ENCODE peak calls at places on chromosome 13, in ten cellular contexts. D is fibroblast of pulmonary artery; S is stimulated activated naive CD4-positive, alpha-beta T cell treated with Interleukin-2 at 50 U/mL for 16 hours; T is stimulated activated naive CD8-positive, alpha-beta T cell treated with anti-CD3 and anti-CD28 coated beads, Interleukin-15, Interleukin-2, amounts not matched to agents 100 U/mL and 50 U/mL, for 24 hours; B is effector CD4-positive, alpha-beta T cell; L is ELR; F is NCI-H1092; O is stimulated activated CD8-positive, alpha-beta memory T cell treated with anti-CD3 and anti-CD28 coated beads, Interleukin-2, amount 100 ng/mL, for 48 hours; V is fibroblast of mammary gland; K is Peyer's patch. G is an unnamed sample.

GRCh38 chr13:44972956-44973581 is 16.2 kb downstream of the NUFIP1 start:
- DNase-seq in D (peak), S (no peak), T (no peak), B (no peak), L (peak), F (peak), O (no peak), V (peak), K (no peak), G (peak)

GRCh38 chr13:98880673-98881072 is 97.2 kb downstream of the DOCK9 start:
- DNase-seq in D (no peak), S (no peak), T (no peak), B (no peak), L (peak), F (no peak), O (no peak), V (no peak), K (no peak), G (no peak)

GRCh38 chr13:50589139-50589538 is 254.4 kb downstream of the DLEU7 start:
- DNase-seq in D (peak), S (no peak), T (no peak), B (no peak), L (peak), F (no peak), O (no peak), V (peak), K (no peak), G (no peak)

GRCh38 chr13:98050041-98050466 is 92.8 kb upstream of the FARP1 start:
- DNase-seq in D (peak), S (no peak), T (no peak), B (no peak), L (peak), F (no peak), O (no peak), V (peak), K (no peak), G (no peak)

GRCh38 chr13:114096811-114097503 is 35.5 kb downstream of the RASA3 start:
- DNase-seq in D (no peak), S (no peak), T (peak), B (no peak), L (no peak), F (peak), O (no peak), V (no peak), K (peak), G (no peak)

GRCh38 chr13:77521595-77522367 is 13.7 kb upstream of the SCEL start:
- DNase-seq in D (peak), S (no peak), T (no peak), B (no peak), L (peak), F (no peak), O (no peak), V (peak), K (no peak), G (no peak)

GRCh38 chr13:51733656-51734334 is 70.2 kb downstream of the DHRS12 start:
- DNase-seq in D (no peak), S (no peak), T (no peak), B (no peak), L (no peak), F (no peak), O (no peak), V (no peak), K (no peak), G (no peak)

GRCh38 chr13:61362522-61362921 is 53.1 kb downstream of the PCDH20 start:
- DNase-seq in D (no peak), S (no peak), T (no peak), B (no peak), L (no peak), F (no peak), O (no peak), V (no peak), K (no peak), G (no peak)

GRCh38 chr13:86051134-86052103 is 252.2 kb upstream of the SLITRK6 start:
- DNase-seq in D (peak), S (no peak), T (no peak), B (no peak), L (peak), F (peak), O (no peak), V (no peak), K (no peak), G (no peak)

GRCh38 chr13:58953638-58954037 is 1210.1 kb downstream of the DIAPH3 start:
- DNase-seq in D (no peak), S (no peak), T (no peak), B (no peak), L (no peak), F (no peak), O (no peak), V (no peak), K (no peak), G (no peak)

G was measured in K562.